ENCODE peak calls at places on chromosomes 4 and X, in nine cellular contexts. E, K, B, M, C, R, Z, S and X are unnamed samples.

GRCh38 chr4:5863461-5864113 is 29.3 kb downstream of the CRMP1 start:
- DNase-seq in E (peak), K (no peak), B (no peak), M (peak), C (peak), R (peak), Z (peak), S (no peak), X (peak)

GRCh38 chrX:102746134-102746584 is 25.6 kb downstream of the GPRASP3 start:
- DNase-seq in E (no peak), K (peak), B (peak), M (peak), C (peak), R (peak), Z (peak), S (peak), X (peak)

GRCh38 chr4:138161351-138161750 is 80.8 kb downstream of the SLC7A11 start:
- DNase-seq in E (no peak), K (no peak), B (no peak), M (no peak), C (no peak), R (no peak), Z (no peak), S (no peak), X (no peak)

GRCh38 chr4:15656038-15656470 is 897 bp upstream of the FBXL5 start:
- DNase-seq in E (peak), K (no peak), B (no peak), M (no peak), C (peak), R (no peak), Z (peak), S (no peak), X (peak)

GRCh38 chr4:152095701-152096070 is 334.9 kb upstream of the GATB start:
- DNase-seq in E (no peak), K (no peak), B (no peak), M (no peak), C (no peak), R (peak), Z (no peak), S (no peak), X (no peak)

GRCh38 chr4:138910201-138910913 is 105.2 kb upstream of the NOCT start:
- DNase-seq in E (peak), K (no peak), B (no peak), M (peak), C (no peak), R (peak), Z (no peak), S (no peak), X (no peak)

GRCh38 chrX:48648299-48648698 is 35.3 kb upstream of the WAS start:
- DNase-seq in E (peak), K (peak), B (peak), M (peak), C (peak), R (peak), Z (peak), S (peak), X (peak)

GRCh38 chr4:20159516-20159915 is 92.2 kb upstream of the SLIT2 start:
- DNase-seq in E (no peak), K (no peak), B (no peak), M (no peak), C (no peak), R (no peak), Z (no peak), S (no peak), X (no peak)

GRCh38 chr4:53221832-53222480 is 143.9 kb downstream of the SCFD2 start:
- DNase-seq in E (no peak), K (no peak), B (no peak), M (no peak), C (no peak), R (no peak), Z (no peak), S (no peak), X (no peak)

GRCh38 chr4:156053174-156053573 is 99.5 kb upstream of the CTSO start:
- DNase-seq in E (no peak), K (no peak), B (no peak), M (no peak), C (no peak), R (no peak), Z (peak), S (no peak), X (no peak)

GRCh38 chr4:113760094-113760851 is 1.3 kb downstream of the CAMK2D start:
- DNase-seq in E (peak), K (no peak), B (peak), M (peak), C (peak), R (peak), Z (peak), S (peak), X (peak)

GRCh38 chrX:17291998-17292658 is 82.9 kb upstream of the NHS start:
- DNase-seq in E (peak), K (no peak), B (peak), M (peak), C (peak), R (no peak), Z (no peak), S (no peak), X (no peak)

GRCh38 chrX:108312938-108313337 is 125.3 kb downstream of the COL4A6 start:
- DNase-seq in E (peak), K (peak), B (no peak), M (peak), C (peak), R (peak), Z (peak), S (peak), X (peak)

GRCh38 chr4:82017680-82018079 is 356.1 kb downstream of the HNRNPD start:
- DNase-seq in E (peak), K (no peak), B (no peak), M (peak), C (peak), R (peak), Z (peak), S (no peak), X (no peak)

GRCh38 chrX:23699636-23700194 is 32.4 kb downstream of the PRDX4 start:
- DNase-seq in E (no peak), K (no peak), B (no peak), M (peak), C (peak), R (peak), Z (peak), S (peak), X (peak)

GRCh38 chr4:147981305-147981704 is 249.4 kb downstream of the ARHGAP10 start:
- DNase-seq in E (peak), K (no peak), B (no peak), M (peak), C (no peak), R (peak), Z (no peak), S (no peak), X (no peak)

GRCh38 chr4:128810331-128810870 is 901 bp downstream of the JADE1 start:
- DNase-seq in E (peak), K (no peak), B (peak), M (peak), C (no peak), R (peak), Z (peak), S (no peak), X (peak)

GRCh38 chr4:121278811-121279368 is 101.9 kb downstream of the QRFPR start:
- DNase-seq in E (peak), K (no peak), B (no peak), M (no peak), C (no peak), R (peak), Z (no peak), S (no peak), X (no peak)

GRCh38 chr4:185719493-185719843 is 92.5 kb downstream of the SORBS2 start:
- DNase-seq in E (no peak), K (no peak), B (no peak), M (no peak), C (no peak), R (no peak), Z (no peak), S (no peak), X (no peak)

DNA sequence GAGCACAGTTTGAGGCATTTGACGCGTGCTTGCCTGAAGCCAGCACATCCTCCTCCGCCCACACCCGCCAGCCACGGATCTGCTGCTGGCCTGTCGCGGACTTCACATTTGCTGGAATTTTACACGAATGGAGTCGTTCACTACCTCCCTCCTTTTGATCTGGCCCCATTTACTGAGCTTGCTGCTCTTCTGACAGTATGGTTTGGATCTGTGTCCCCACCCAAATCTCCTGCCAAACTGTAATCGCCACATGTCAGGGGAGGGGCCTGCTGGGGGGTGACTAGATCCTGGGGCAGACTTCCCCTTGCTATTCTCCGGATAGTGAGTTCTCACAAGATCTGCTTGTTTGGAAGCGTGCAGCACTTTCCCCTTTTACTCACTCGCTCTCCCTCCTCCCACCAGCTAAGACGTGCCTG is 19.9 kb upstream of the CPLX1 start:
- DNase-seq in E (peak), K (no peak), B (peak), M (peak), C (no peak), R (peak), Z (no peak), S (peak), X (no peak)
- H3K27ac ChIP-seq in E (no peak), K (no peak), B (no peak), M (no peak), C (no peak), R (peak), Z (no peak), S (no peak), X (no peak)

GRCh38 chrX:133410555-133410954 is 4.7 kb downstream of the GPC4 start:
- DNase-seq in E (no peak), K (no peak), B (no peak), M (no peak), C (no peak), R (no peak), Z (no peak), S (no peak), X (no peak)
- H3K27ac ChIP-seq in E (no peak), K (no peak), B (no peak), M (no peak), C (no peak), R (no peak), Z (no peak), S (no peak), X (no peak)

GRCh38 chr4:10108391-10108790 is 8.2 kb downstream of the WDR1 start:
- DNase-seq in E (no peak), K (no peak), B (no peak), M (no peak), C (no peak), R (peak), Z (no peak), S (peak), X (no peak)

GRCh38 chr4:10109995-10110670 is 6.5 kb downstream of the WDR1 start:
- DNase-seq in E (no peak), K (no peak), B (no peak), M (no peak), C (peak), R (no peak), Z (no peak), S (peak), X (no peak)

GRCh38 chr4:10107111-10108091 is 9.2 kb downstream of the WDR1 start:
- DNase-seq in E (no peak), K (no peak), B (no peak), M (no peak), C (no peak), R (peak), Z (no peak), S (peak), X (no peak)

GRCh38 chr4:10111067-10111801 is 5.4 kb downstream of the WDR1 start:
- DNase-seq in E (no peak), K (no peak), B (no peak), M (no peak), C (peak), R (no peak), Z (no peak), S (no peak), X (no peak)

GRCh38 chr4:10108818-10109783 is 7.5 kb downstream of the WDR1 start:
- DNase-seq in E (no peak), K (no peak), B (no peak), M (no peak), C (no peak), R (peak), Z (no peak), S (no peak), X (no peak)
- H3K27ac ChIP-seq in E (peak), K (peak), B (peak), M (peak), C (no peak), R (peak), Z (no peak), S (peak), X (peak)

DNA sequence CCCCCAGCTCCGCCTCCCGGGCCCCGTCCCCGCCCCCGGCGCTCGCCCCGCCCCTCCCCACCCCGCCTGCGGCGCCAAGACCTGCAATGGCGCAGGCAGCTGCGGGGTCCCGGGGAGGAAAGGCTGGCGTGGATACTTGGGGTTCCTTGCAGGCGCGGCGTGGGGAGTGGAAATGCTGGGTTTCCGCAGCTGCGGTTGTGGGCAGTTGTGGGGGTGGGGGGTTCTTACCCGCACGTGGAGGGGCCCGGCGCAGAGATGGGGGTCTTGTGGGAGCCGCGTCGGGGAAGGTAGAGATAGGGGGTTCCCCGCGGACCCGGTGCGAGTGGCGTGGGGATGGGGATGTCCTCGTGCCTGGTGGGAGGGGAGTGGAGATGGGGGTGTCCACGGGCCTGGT is 678 bp upstream of the ASMTL start:
- DNase-seq in E (no peak), K (no peak), B (no peak), M (no peak), C (no peak), R (no peak), Z (no peak), S (no peak), X (no peak)
- H3K27ac ChIP-seq in E (peak), K (peak), B (peak), M (no peak), C (no peak), R (peak), Z (peak), S (peak), X (peak)

GRCh38 chr4:79082988-79083387 is 143.8 kb upstream of the PAQR3 start:
- DNase-seq in E (no peak), K (no peak), B (no peak), M (no peak), C (no peak), R (no peak), Z (no peak), S (no peak), X (no peak)
- H3K27ac ChIP-seq in E (no peak), K (no peak), B (no peak), M (no peak), C (no peak), R (no peak), Z (no peak), S (no peak), X (no peak)